ENCODE peak calls at places on chromosomes 12 and 14, in five cellular contexts. One of them, this sample, is unnamed.

GRCh38 chr12:66144796-66145754 is 14.5 kb upstream of the LLPH start:
- DNase-seq in HepG2: peak; percentile 69
- DNase-seq in K562: no peak
- DNase-seq in H1: no peak
- DNase-seq in GM12878: no peak
- DNase-seq in this sample: no peak

GRCh38 chr12:5561057-5561456 is 129.1 kb downstream of the NTF3 start:
- DNase-seq in HepG2: no peak
- DNase-seq in K562: no peak
- DNase-seq in H1: peak; percentile 36
- DNase-seq in GM12878: no peak
- DNase-seq in this sample: no peak

GRCh38 chr12:106672308-106673085 is 89.7 kb downstream of the RFX4 start:
- DNase-seq in HepG2: no peak
- DNase-seq in K562: no peak
- DNase-seq in H1: peak; percentile 40
- DNase-seq in GM12878: no peak
- DNase-seq in this sample: no peak

GRCh38 chr12:116610971-116611541 is 51.9 kb downstream of the MAP1LC3B2 start:
- DNase-seq in HepG2: no peak
- DNase-seq in K562: peak; percentile 65
- DNase-seq in H1: no peak
- DNase-seq in GM12878: no peak
- DNase-seq in this sample: no peak

GRCh38 chr12:21354641-21355040 is 18.1 kb upstream of the IAPP start:
- DNase-seq in HepG2: no peak
- DNase-seq in K562: no peak
- DNase-seq in H1: no peak
- DNase-seq in GM12878: no peak
- DNase-seq in this sample: no peak

GRCh38 chr14:88729159-88729558 is 63.6 kb downstream of the EML5 start:
- DNase-seq in HepG2: no peak
- DNase-seq in K562: no peak
- DNase-seq in H1: no peak
- DNase-seq in GM12878: no peak
- DNase-seq in this sample: no peak

GRCh38 chr12:1629338-1630080 is 478 bp downstream of the WNT5B start:
- DNase-seq in HepG2: peak; percentile 32
- DNase-seq in K562: no peak
- DNase-seq in H1: peak; percentile 72
- DNase-seq in GM12878: no peak
- DNase-seq in this sample: peak; percentile 77

GRCh38 chr12:124024263-124024678 is 51.3 kb downstream of the ZNF664 start:
- DNase-seq in HepG2: no peak
- DNase-seq in K562: peak; percentile 38
- DNase-seq in H1: no peak
- DNase-seq in GM12878: no peak
- DNase-seq in this sample: no peak

GRCh38 chr14:49982522-49982951 is 89.7 kb downstream of the ARF6 start:
- DNase-seq in HepG2: no peak
- DNase-seq in K562: no peak
- DNase-seq in H1: no peak
- DNase-seq in GM12878: no peak
- DNase-seq in this sample: no peak

GRCh38 chr12:64713372-64713771 is 45.8 kb downstream of the GNS start:
- DNase-seq in HepG2: no peak
- DNase-seq in K562: no peak
- DNase-seq in H1: no peak
- DNase-seq in GM12878: no peak
- DNase-seq in this sample: no peak

GRCh38 chr12:49129332-49130150 is 1.7 kb downstream of the TUBA1B start:
- DNase-seq in HepG2: no peak
- DNase-seq in K562: no peak
- DNase-seq in H1: no peak
- DNase-seq in GM12878: no peak
- DNase-seq in this sample: no peak

GRCh38 chr14:99604766-99605298 is 825 bp upstream of the CCDC85C start:
- DNase-seq in HepG2: no peak
- DNase-seq in K562: peak; percentile 22
- DNase-seq in H1: no peak
- DNase-seq in GM12878: no peak
- DNase-seq in this sample: peak; percentile 46

GRCh38 chr14:50801706-50802105 is 29.3 kb downstream of the NIN start:
- DNase-seq in HepG2: no peak
- DNase-seq in K562: no peak
- DNase-seq in H1: no peak
- DNase-seq in GM12878: no peak
- DNase-seq in this sample: no peak

GRCh38 chr12:85390281-85390680 is 110.3 kb downstream of the ALX1 start:
- DNase-seq in HepG2: no peak
- DNase-seq in K562: no peak
- DNase-seq in H1: no peak
- DNase-seq in GM12878: no peak
- DNase-seq in this sample: no peak

GRCh38 chr14:98952595-98953325 is 319.2 kb downstream of the BCL11B start:
- DNase-seq in HepG2: no peak
- DNase-seq in K562: no peak
- DNase-seq in H1: no peak
- DNase-seq in GM12878: no peak
- DNase-seq in this sample: no peak

GRCh38 chr14:92780444-92780843 is 13.7 kb upstream of the GOLGA5 start:
- DNase-seq in HepG2: no peak
- DNase-seq in K562: no peak
- DNase-seq in H1: no peak
- DNase-seq in GM12878: no peak
- DNase-seq in this sample: no peak

GRCh38 chr12:66132408-66132807 is 1.9 kb upstream of the LLPH start:
- DNase-seq in HepG2: peak; percentile 33
- DNase-seq in K562: no peak
- DNase-seq in H1: no peak
- DNase-seq in GM12878: no peak
- DNase-seq in this sample: peak; percentile 19

GRCh38 chr14:32896979-32897723 is 41.5 kb upstream of the NPAS3 start:
- DNase-seq in HepG2: peak; percentile 25
- DNase-seq in K562: no peak
- DNase-seq in H1: no peak
- DNase-seq in GM12878: no peak
- DNase-seq in this sample: no peak

GRCh38 chr12:20370001-20370381 is 1.7 kb downstream of the PDE3A start:
- DNase-seq in HepG2: no peak
- DNase-seq in K562: no peak
- DNase-seq in H1: peak; percentile 63
- DNase-seq in GM12878: no peak
- DNase-seq in this sample: peak; percentile 47

GRCh38 chr14:102392506-102392905 is 29.8 kb downstream of the TECPR2 start:
- DNase-seq in HepG2: no peak
- DNase-seq in K562: no peak
- DNase-seq in H1: no peak
- DNase-seq in GM12878: no peak
- DNase-seq in this sample: no peak

GRCh38 chr12:27627123-27627835 is 69.0 kb upstream of the REP15 start:
- DNase-seq in HepG2: no peak
- DNase-seq in K562: no peak
- DNase-seq in H1: no peak
- DNase-seq in GM12878: no peak
- DNase-seq in this sample: no peak
- TF ChIP-seq ATF2 in HepG2: no peak
- TF ChIP-seq ATF2 in K562: no peak
- TF ChIP-seq ATF2 in H1: no peak
- TF ChIP-seq ATF2 in GM12878: peak; percentile 55
- TF ChIP-seq ATF2 in this sample: no peak

DNA sequence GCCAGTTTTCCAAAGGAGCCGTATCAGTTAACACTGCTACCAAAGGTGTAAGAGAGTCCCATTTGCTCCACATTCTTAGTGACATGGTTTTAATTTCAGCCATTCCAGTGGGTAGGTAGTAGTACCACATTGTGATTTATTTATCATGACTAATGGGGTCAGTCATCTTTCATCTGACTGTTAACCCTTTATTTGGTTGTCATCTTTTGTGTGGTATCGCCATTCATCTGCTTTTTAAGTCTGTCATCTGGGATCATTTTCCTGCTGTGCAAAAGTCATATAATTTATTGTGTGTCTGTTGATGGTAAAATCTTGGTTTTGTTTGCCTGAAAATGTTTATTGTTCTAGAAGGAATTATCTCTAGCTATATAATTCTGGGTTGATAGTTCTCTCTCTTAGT is 410.5 kb upstream of the RGS6 start:
- DNase-seq in HepG2: no peak
- DNase-seq in K562: no peak
- DNase-seq in H1: no peak
- DNase-seq in GM12878: no peak
- DNase-seq in this sample: no peak
- TF ChIP-seq ATF2 in HepG2: no peak
- TF ChIP-seq ATF2 in K562: no peak
- TF ChIP-seq ATF2 in H1: no peak
- TF ChIP-seq ATF2 in GM12878: no peak
- TF ChIP-seq ATF2 in this sample: no peak

GRCh38 chr12:86950043-86950838 is 694.0 kb upstream of the MGAT4C start:
- DNase-seq in HepG2: no peak
- DNase-seq in K562: no peak
- DNase-seq in H1: no peak
- DNase-seq in GM12878: no peak
- DNase-seq in this sample: no peak
- TF ChIP-seq ATF2 in HepG2: no peak
- TF ChIP-seq ATF2 in K562: no peak
- TF ChIP-seq ATF2 in H1: no peak
- TF ChIP-seq ATF2 in GM12878: no peak
- TF ChIP-seq ATF2 in this sample: no peak

GRCh38 chr12:98419795-98420402 is 95.5 kb upstream of the TMPO start:
- DNase-seq in HepG2: no peak
- DNase-seq in K562: no peak
- DNase-seq in H1: no peak
- DNase-seq in GM12878: no peak
- DNase-seq in this sample: no peak

GRCh38 chr12:98419101-98419794 is 96.1 kb upstream of the TMPO start:
- DNase-seq in HepG2: no peak
- DNase-seq in K562: no peak
- DNase-seq in H1: no peak
- DNase-seq in GM12878: no peak
- DNase-seq in this sample: no peak

GRCh38 chr12:98418357-98419075 is 96.9 kb upstream of the TMPO start:
- DNase-seq in HepG2: no peak
- DNase-seq in K562: peak; percentile 40
- DNase-seq in H1: no peak
- DNase-seq in GM12878: no peak
- DNase-seq in this sample: peak; percentile 55

GRCh38 chr12:98421336-98421735 is 94.1 kb upstream of the TMPO start:
- DNase-seq in HepG2: no peak
- DNase-seq in K562: no peak
- DNase-seq in H1: no peak
- DNase-seq in GM12878: no peak
- DNase-seq in this sample: no peak

GRCh38 chr12:98420403-98420800 is 95.0 kb upstream of the TMPO start:
- DNase-seq in HepG2: no peak
- DNase-seq in K562: no peak
- DNase-seq in H1: no peak
- DNase-seq in GM12878: no peak
- DNase-seq in this sample: no peak
- TF ChIP-seq ATF2 in HepG2: no peak
- TF ChIP-seq ATF2 in K562: no peak
- TF ChIP-seq ATF2 in H1: no peak
- TF ChIP-seq ATF2 in GM12878: no peak
- TF ChIP-seq ATF2 in this sample: no peak

GRCh38 chr12:7961395-7962188 is 25.6 kb upstream of the SLC2A3 start:
- DNase-seq in HepG2: no peak
- DNase-seq in K562: no peak
- DNase-seq in H1: no peak
- DNase-seq in GM12878: no peak
- DNase-seq in this sample: no peak
- TF ChIP-seq ATF2 in HepG2: no peak
- TF ChIP-seq ATF2 in K562: no peak
- TF ChIP-seq ATF2 in H1: no peak
- TF ChIP-seq ATF2 in GM12878: no peak
- TF ChIP-seq ATF2 in this sample: no peak

DNA sequence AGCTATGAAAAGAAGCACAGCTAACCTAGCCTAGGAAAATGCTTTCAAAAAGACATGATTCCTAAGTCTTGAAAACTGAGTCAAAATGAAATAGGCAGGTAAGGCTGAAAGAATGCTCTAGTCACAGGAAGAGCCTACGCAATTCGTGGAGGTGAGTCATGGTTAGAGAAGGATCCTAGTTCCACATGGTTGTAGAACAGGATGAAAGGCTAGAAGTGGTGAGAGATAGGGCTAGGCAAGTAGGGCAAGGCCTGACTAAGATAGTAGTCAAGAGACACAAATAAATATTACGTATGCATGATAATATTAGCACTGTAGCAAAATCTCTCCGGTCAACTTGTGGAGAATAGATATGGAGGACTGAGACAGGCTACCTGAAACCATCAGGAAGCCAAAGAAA is 47.2 kb downstream of the PLCZ1 start:
- DNase-seq in HepG2: no peak
- DNase-seq in K562: peak; percentile 20
- DNase-seq in H1: no peak
- DNase-seq in GM12878: no peak
- DNase-seq in this sample: no peak
- TF ChIP-seq ATF2 in HepG2: no peak
- TF ChIP-seq ATF2 in K562: no peak
- TF ChIP-seq ATF2 in H1: no peak
- TF ChIP-seq ATF2 in GM12878: no peak
- TF ChIP-seq ATF2 in this sample: no peak

DNA sequence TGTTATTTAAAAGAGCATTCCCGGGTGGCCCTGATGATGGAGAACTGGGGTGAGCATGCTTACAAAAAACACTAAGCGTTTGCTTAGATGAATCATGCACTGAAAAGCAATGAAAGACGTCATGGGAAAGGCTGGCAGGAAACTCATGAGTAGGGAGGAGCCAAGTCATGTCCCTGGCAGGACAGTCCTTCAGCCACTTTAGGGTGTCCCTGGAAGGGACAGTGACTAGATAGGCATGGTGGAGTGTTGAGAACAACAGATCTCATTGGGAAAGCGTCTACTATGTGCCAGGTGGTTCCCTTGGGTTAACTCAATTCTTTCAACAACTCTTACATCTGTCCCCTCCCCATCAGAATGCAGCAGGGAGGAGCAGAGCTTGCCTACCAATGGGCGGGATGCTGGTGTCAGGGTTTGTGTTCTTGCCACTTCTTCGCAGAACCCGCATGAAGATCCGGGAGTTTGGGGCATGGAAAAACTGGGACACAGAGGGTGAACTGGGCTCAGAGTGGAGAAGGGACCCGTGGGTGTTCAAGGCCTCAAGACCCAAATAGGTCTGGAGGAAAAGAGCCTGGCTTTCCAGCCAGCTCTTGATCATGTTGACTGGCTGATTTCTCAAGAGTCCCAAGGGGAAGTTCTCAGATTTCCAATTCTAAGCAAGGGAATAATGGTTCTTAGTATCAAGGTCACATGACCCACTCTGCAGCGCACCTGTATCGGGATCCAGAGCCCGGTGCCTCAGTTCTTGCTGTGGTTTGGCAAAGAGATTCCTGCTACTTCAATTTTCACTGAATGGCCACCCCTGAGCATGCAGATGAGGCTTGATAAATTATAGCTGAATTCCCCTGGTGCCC is 653.9 kb upstream of the TBX3 start:
- DNase-seq in HepG2: peak; percentile 34
- DNase-seq in K562: no peak
- DNase-seq in H1: peak; percentile 48
- DNase-seq in GM12878: no peak
- DNase-seq in this sample: no peak
- TF ChIP-seq ATF2 in HepG2: no peak
- TF ChIP-seq ATF2 in K562: no peak
- TF ChIP-seq ATF2 in H1: no peak
- TF ChIP-seq ATF2 in GM12878: no peak
- TF ChIP-seq ATF2 in this sample: no peak

This sample was measured in WTC11.